ENCODE peak calls at places on chromosomes 1 and 21, in six cellular contexts. One of them, this sample, is unnamed.

GRCh38 chr1:1041092-1041503 is 21.2 kb downstream of the AGRN start:
- DNase-seq in MV-4-11: no peak
- DNase-seq in stimulated activated CD8-positive, alpha-beta memory T cell treated with anti-CD3 and anti-CD28 coated beads, Interleukin-2, amount 100 ng/mL, for 1 hour: no peak
- DNase-seq in prostate gland: no peak
- DNase-seq in GM12865: no peak
- DNase-seq in activated naive CD8-positive, alpha-beta T cell treated with anti-CD3 and anti-CD28 coated beads, Interleukin-2, amount 10 ng/mL, durations not matched to agents 7 days and 5 days: peak
- DNase-seq in this sample: no peak

GRCh38 chr1:72186733-72187307 is 95.5 kb downstream of the NEGR1 start:
- DNase-seq in MV-4-11: no peak
- DNase-seq in stimulated activated CD8-positive, alpha-beta memory T cell treated with anti-CD3 and anti-CD28 coated beads, Interleukin-2, amount 100 ng/mL, for 1 hour: no peak
- DNase-seq in prostate gland: no peak
- DNase-seq in GM12865: no peak
- DNase-seq in activated naive CD8-positive, alpha-beta T cell treated with anti-CD3 and anti-CD28 coated beads, Interleukin-2, amount 10 ng/mL, durations not matched to agents 7 days and 5 days: no peak
- DNase-seq in this sample: no peak

GRCh38 chr1:109216662-109217061 is 2.9 kb downstream of the SARS1 start:
- DNase-seq in MV-4-11: peak
- DNase-seq in stimulated activated CD8-positive, alpha-beta memory T cell treated with anti-CD3 and anti-CD28 coated beads, Interleukin-2, amount 100 ng/mL, for 1 hour: no peak
- DNase-seq in prostate gland: no peak
- DNase-seq in GM12865: no peak
- DNase-seq in activated naive CD8-positive, alpha-beta T cell treated with anti-CD3 and anti-CD28 coated beads, Interleukin-2, amount 10 ng/mL, durations not matched to agents 7 days and 5 days: no peak
- DNase-seq in this sample: no peak

GRCh38 chr1:52659356-52659755 is 26.4 kb downstream of the SHISAL2A start:
- DNase-seq in MV-4-11: no peak
- DNase-seq in stimulated activated CD8-positive, alpha-beta memory T cell treated with anti-CD3 and anti-CD28 coated beads, Interleukin-2, amount 100 ng/mL, for 1 hour: no peak
- DNase-seq in prostate gland: no peak
- DNase-seq in GM12865: peak
- DNase-seq in activated naive CD8-positive, alpha-beta T cell treated with anti-CD3 and anti-CD28 coated beads, Interleukin-2, amount 10 ng/mL, durations not matched to agents 7 days and 5 days: no peak
- DNase-seq in this sample: no peak

GRCh38 chr1:197908695-197909336 is 6.4 kb downstream of the C1orf53 start:
- DNase-seq in MV-4-11: no peak
- DNase-seq in stimulated activated CD8-positive, alpha-beta memory T cell treated with anti-CD3 and anti-CD28 coated beads, Interleukin-2, amount 100 ng/mL, for 1 hour: no peak
- DNase-seq in prostate gland: no peak
- DNase-seq in GM12865: no peak
- DNase-seq in activated naive CD8-positive, alpha-beta T cell treated with anti-CD3 and anti-CD28 coated beads, Interleukin-2, amount 10 ng/mL, durations not matched to agents 7 days and 5 days: no peak
- DNase-seq in this sample: no peak

GRCh38 chr1:217272385-217272784 is 358.5 kb downstream of the GPATCH2 start:
- DNase-seq in MV-4-11: no peak
- DNase-seq in stimulated activated CD8-positive, alpha-beta memory T cell treated with anti-CD3 and anti-CD28 coated beads, Interleukin-2, amount 100 ng/mL, for 1 hour: no peak
- DNase-seq in prostate gland: no peak
- DNase-seq in GM12865: no peak
- DNase-seq in activated naive CD8-positive, alpha-beta T cell treated with anti-CD3 and anti-CD28 coated beads, Interleukin-2, amount 10 ng/mL, durations not matched to agents 7 days and 5 days: no peak
- DNase-seq in this sample: no peak

GRCh38 chr1:67721112-67721511 is 36.1 kb downstream of the GADD45A start:
- DNase-seq in MV-4-11: no peak
- DNase-seq in stimulated activated CD8-positive, alpha-beta memory T cell treated with anti-CD3 and anti-CD28 coated beads, Interleukin-2, amount 100 ng/mL, for 1 hour: no peak
- DNase-seq in prostate gland: no peak
- DNase-seq in GM12865: no peak
- DNase-seq in activated naive CD8-positive, alpha-beta T cell treated with anti-CD3 and anti-CD28 coated beads, Interleukin-2, amount 10 ng/mL, durations not matched to agents 7 days and 5 days: no peak
- DNase-seq in this sample: no peak

GRCh38 chr1:153540394-153541361 is at the start of gene S100A5:
- DNase-seq in MV-4-11: peak
- DNase-seq in stimulated activated CD8-positive, alpha-beta memory T cell treated with anti-CD3 and anti-CD28 coated beads, Interleukin-2, amount 100 ng/mL, for 1 hour: no peak
- DNase-seq in prostate gland: no peak
- DNase-seq in GM12865: peak
- DNase-seq in activated naive CD8-positive, alpha-beta T cell treated with anti-CD3 and anti-CD28 coated beads, Interleukin-2, amount 10 ng/mL, durations not matched to agents 7 days and 5 days: peak
- DNase-seq in this sample: no peak

GRCh38 chr1:47963568-47963973 is 33.6 kb downstream of the TRABD2B start:
- DNase-seq in MV-4-11: no peak
- DNase-seq in stimulated activated CD8-positive, alpha-beta memory T cell treated with anti-CD3 and anti-CD28 coated beads, Interleukin-2, amount 100 ng/mL, for 1 hour: no peak
- DNase-seq in prostate gland: peak
- DNase-seq in GM12865: no peak
- DNase-seq in activated naive CD8-positive, alpha-beta T cell treated with anti-CD3 and anti-CD28 coated beads, Interleukin-2, amount 10 ng/mL, durations not matched to agents 7 days and 5 days: no peak
- DNase-seq in this sample: no peak

GRCh38 chr1:228445867-228446584 is 29.4 kb upstream of the TRIM17 start:
- DNase-seq in MV-4-11: peak
- DNase-seq in stimulated activated CD8-positive, alpha-beta memory T cell treated with anti-CD3 and anti-CD28 coated beads, Interleukin-2, amount 100 ng/mL, for 1 hour: no peak
- DNase-seq in prostate gland: no peak
- DNase-seq in GM12865: peak
- DNase-seq in activated naive CD8-positive, alpha-beta T cell treated with anti-CD3 and anti-CD28 coated beads, Interleukin-2, amount 10 ng/mL, durations not matched to agents 7 days and 5 days: peak
- DNase-seq in this sample: no peak

GRCh38 chr1:154956557-154956956 is 658 bp upstream of the PBXIP1 start:
- DNase-seq in MV-4-11: no peak
- DNase-seq in stimulated activated CD8-positive, alpha-beta memory T cell treated with anti-CD3 and anti-CD28 coated beads, Interleukin-2, amount 100 ng/mL, for 1 hour: no peak
- DNase-seq in prostate gland: no peak
- DNase-seq in GM12865: no peak
- DNase-seq in activated naive CD8-positive, alpha-beta T cell treated with anti-CD3 and anti-CD28 coated beads, Interleukin-2, amount 10 ng/mL, durations not matched to agents 7 days and 5 days: no peak
- DNase-seq in this sample: no peak

GRCh38 chr1:108691128-108691885 is 803 bp upstream of the PRPF38B start:
- DNase-seq in MV-4-11: no peak
- DNase-seq in stimulated activated CD8-positive, alpha-beta memory T cell treated with anti-CD3 and anti-CD28 coated beads, Interleukin-2, amount 100 ng/mL, for 1 hour: no peak
- DNase-seq in prostate gland: peak
- DNase-seq in GM12865: peak
- DNase-seq in activated naive CD8-positive, alpha-beta T cell treated with anti-CD3 and anti-CD28 coated beads, Interleukin-2, amount 10 ng/mL, durations not matched to agents 7 days and 5 days: no peak
- DNase-seq in this sample: no peak

GRCh38 chr1:236608930-236609726 is 4.8 kb upstream of the HEATR1 start:
- DNase-seq in MV-4-11: peak
- DNase-seq in stimulated activated CD8-positive, alpha-beta memory T cell treated with anti-CD3 and anti-CD28 coated beads, Interleukin-2, amount 100 ng/mL, for 1 hour: no peak
- DNase-seq in prostate gland: no peak
- DNase-seq in GM12865: peak
- DNase-seq in activated naive CD8-positive, alpha-beta T cell treated with anti-CD3 and anti-CD28 coated beads, Interleukin-2, amount 10 ng/mL, durations not matched to agents 7 days and 5 days: no peak
- DNase-seq in this sample: peak

GRCh38 chr1:37807555-37808368 is at the start of the genes C1orf122 and YRDC:
- DNase-seq in MV-4-11: peak
- DNase-seq in stimulated activated CD8-positive, alpha-beta memory T cell treated with anti-CD3 and anti-CD28 coated beads, Interleukin-2, amount 100 ng/mL, for 1 hour: peak
- DNase-seq in prostate gland: peak
- DNase-seq in GM12865: peak
- DNase-seq in activated naive CD8-positive, alpha-beta T cell treated with anti-CD3 and anti-CD28 coated beads, Interleukin-2, amount 10 ng/mL, durations not matched to agents 7 days and 5 days: peak
- DNase-seq in this sample: peak

GRCh38 chr1:202159534-202160371 is 649 bp downstream of the PTPN7 start:
- DNase-seq in MV-4-11: peak
- DNase-seq in stimulated activated CD8-positive, alpha-beta memory T cell treated with anti-CD3 and anti-CD28 coated beads, Interleukin-2, amount 100 ng/mL, for 1 hour: peak
- DNase-seq in prostate gland: no peak
- DNase-seq in GM12865: peak
- DNase-seq in activated naive CD8-positive, alpha-beta T cell treated with anti-CD3 and anti-CD28 coated beads, Interleukin-2, amount 10 ng/mL, durations not matched to agents 7 days and 5 days: peak
- DNase-seq in this sample: peak

GRCh38 chr21:25896657-25897056 is 161.9 kb downstream of the GABPA start:
- DNase-seq in MV-4-11: no peak
- DNase-seq in stimulated activated CD8-positive, alpha-beta memory T cell treated with anti-CD3 and anti-CD28 coated beads, Interleukin-2, amount 100 ng/mL, for 1 hour: no peak
- DNase-seq in prostate gland: no peak
- DNase-seq in GM12865: no peak
- DNase-seq in activated naive CD8-positive, alpha-beta T cell treated with anti-CD3 and anti-CD28 coated beads, Interleukin-2, amount 10 ng/mL, durations not matched to agents 7 days and 5 days: no peak
- DNase-seq in this sample: no peak

GRCh38 chr1:21324368-21325137 is 34.3 kb upstream of the ECE1 start:
- DNase-seq in MV-4-11: peak
- DNase-seq in stimulated activated CD8-positive, alpha-beta memory T cell treated with anti-CD3 and anti-CD28 coated beads, Interleukin-2, amount 100 ng/mL, for 1 hour: peak
- DNase-seq in prostate gland: peak
- DNase-seq in GM12865: peak
- DNase-seq in activated naive CD8-positive, alpha-beta T cell treated with anti-CD3 and anti-CD28 coated beads, Interleukin-2, amount 10 ng/mL, durations not matched to agents 7 days and 5 days: peak
- DNase-seq in this sample: peak

GRCh38 chr1:203167026-203167912 is 8.4 kb downstream of the MYBPH start:
- DNase-seq in MV-4-11: peak
- DNase-seq in stimulated activated CD8-positive, alpha-beta memory T cell treated with anti-CD3 and anti-CD28 coated beads, Interleukin-2, amount 100 ng/mL, for 1 hour: no peak
- DNase-seq in prostate gland: no peak
- DNase-seq in GM12865: no peak
- DNase-seq in activated naive CD8-positive, alpha-beta T cell treated with anti-CD3 and anti-CD28 coated beads, Interleukin-2, amount 10 ng/mL, durations not matched to agents 7 days and 5 days: no peak
- DNase-seq in this sample: no peak

GRCh38 chr1:116340506-116341240 is 32.4 kb upstream of the ATP1A1 start:
- DNase-seq in MV-4-11: no peak
- DNase-seq in stimulated activated CD8-positive, alpha-beta memory T cell treated with anti-CD3 and anti-CD28 coated beads, Interleukin-2, amount 100 ng/mL, for 1 hour: no peak
- DNase-seq in prostate gland: no peak
- DNase-seq in GM12865: no peak
- DNase-seq in activated naive CD8-positive, alpha-beta T cell treated with anti-CD3 and anti-CD28 coated beads, Interleukin-2, amount 10 ng/mL, durations not matched to agents 7 days and 5 days: no peak
- DNase-seq in this sample: no peak

GRCh38 chr1:56404561-56405030 is 174.8 kb downstream of the PLPP3 start:
- DNase-seq in MV-4-11: no peak
- DNase-seq in stimulated activated CD8-positive, alpha-beta memory T cell treated with anti-CD3 and anti-CD28 coated beads, Interleukin-2, amount 100 ng/mL, for 1 hour: no peak
- DNase-seq in prostate gland: no peak
- DNase-seq in GM12865: no peak
- DNase-seq in activated naive CD8-positive, alpha-beta T cell treated with anti-CD3 and anti-CD28 coated beads, Interleukin-2, amount 10 ng/mL, durations not matched to agents 7 days and 5 days: no peak
- DNase-seq in this sample: no peak

GRCh38 chr1:109850194-109850593 is 60.5 kb upstream of the CSF1 start:
- DNase-seq in MV-4-11: no peak
- DNase-seq in stimulated activated CD8-positive, alpha-beta memory T cell treated with anti-CD3 and anti-CD28 coated beads, Interleukin-2, amount 100 ng/mL, for 1 hour: no peak
- DNase-seq in prostate gland: no peak
- DNase-seq in GM12865: no peak
- DNase-seq in activated naive CD8-positive, alpha-beta T cell treated with anti-CD3 and anti-CD28 coated beads, Interleukin-2, amount 10 ng/mL, durations not matched to agents 7 days and 5 days: no peak
- DNase-seq in this sample: no peak

GRCh38 chr21:17802568-17802967 is 16.6 kb downstream of the C21orf91 start:
- DNase-seq in MV-4-11: no peak
- DNase-seq in stimulated activated CD8-positive, alpha-beta memory T cell treated with anti-CD3 and anti-CD28 coated beads, Interleukin-2, amount 100 ng/mL, for 1 hour: no peak
- DNase-seq in prostate gland: no peak
- DNase-seq in GM12865: no peak
- DNase-seq in activated naive CD8-positive, alpha-beta T cell treated with anti-CD3 and anti-CD28 coated beads, Interleukin-2, amount 10 ng/mL, durations not matched to agents 7 days and 5 days: no peak
- DNase-seq in this sample: no peak

GRCh38 chr1:169312084-169312954 is 55.3 kb downstream of the NME7 start:
- DNase-seq in MV-4-11: peak
- DNase-seq in stimulated activated CD8-positive, alpha-beta memory T cell treated with anti-CD3 and anti-CD28 coated beads, Interleukin-2, amount 100 ng/mL, for 1 hour: peak
- DNase-seq in prostate gland: no peak
- DNase-seq in GM12865: peak
- DNase-seq in activated naive CD8-positive, alpha-beta T cell treated with anti-CD3 and anti-CD28 coated beads, Interleukin-2, amount 10 ng/mL, durations not matched to agents 7 days and 5 days: no peak
- DNase-seq in this sample: no peak

GRCh38 chr21:34037446-34037845 is 35.9 kb upstream of the MRPS6 start:
- DNase-seq in MV-4-11: no peak
- DNase-seq in stimulated activated CD8-positive, alpha-beta memory T cell treated with anti-CD3 and anti-CD28 coated beads, Interleukin-2, amount 100 ng/mL, for 1 hour: no peak
- DNase-seq in prostate gland: no peak
- DNase-seq in GM12865: no peak
- DNase-seq in activated naive CD8-positive, alpha-beta T cell treated with anti-CD3 and anti-CD28 coated beads, Interleukin-2, amount 10 ng/mL, durations not matched to agents 7 days and 5 days: no peak
- DNase-seq in this sample: no peak

GRCh38 chr1:46581685-46582455 is 22.2 kb downstream of the MKNK1 start:
- DNase-seq in MV-4-11: peak
- DNase-seq in stimulated activated CD8-positive, alpha-beta memory T cell treated with anti-CD3 and anti-CD28 coated beads, Interleukin-2, amount 100 ng/mL, for 1 hour: no peak
- DNase-seq in prostate gland: no peak
- DNase-seq in GM12865: no peak
- DNase-seq in activated naive CD8-positive, alpha-beta T cell treated with anti-CD3 and anti-CD28 coated beads, Interleukin-2, amount 10 ng/mL, durations not matched to agents 7 days and 5 days: peak
- DNase-seq in this sample: no peak

GRCh38 chr1:160342520-160342919 is 530 bp downstream of the COPA start:
- DNase-seq in MV-4-11: no peak
- DNase-seq in stimulated activated CD8-positive, alpha-beta memory T cell treated with anti-CD3 and anti-CD28 coated beads, Interleukin-2, amount 100 ng/mL, for 1 hour: no peak
- DNase-seq in prostate gland: no peak
- DNase-seq in GM12865: peak
- DNase-seq in activated naive CD8-positive, alpha-beta T cell treated with anti-CD3 and anti-CD28 coated beads, Interleukin-2, amount 10 ng/mL, durations not matched to agents 7 days and 5 days: no peak
- DNase-seq in this sample: peak

GRCh38 chr1:203172184-203173115 is 3.2 kb downstream of the MYBPH start:
- DNase-seq in MV-4-11: peak
- DNase-seq in stimulated activated CD8-positive, alpha-beta memory T cell treated with anti-CD3 and anti-CD28 coated beads, Interleukin-2, amount 100 ng/mL, for 1 hour: peak
- DNase-seq in prostate gland: peak
- DNase-seq in GM12865: peak
- DNase-seq in activated naive CD8-positive, alpha-beta T cell treated with anti-CD3 and anti-CD28 coated beads, Interleukin-2, amount 10 ng/mL, durations not matched to agents 7 days and 5 days: peak
- DNase-seq in this sample: peak

GRCh38 chr1:54310439-54311328 is 95.5 kb downstream of the SSBP3 start:
- DNase-seq in MV-4-11: peak
- DNase-seq in stimulated activated CD8-positive, alpha-beta memory T cell treated with anti-CD3 and anti-CD28 coated beads, Interleukin-2, amount 100 ng/mL, for 1 hour: no peak
- DNase-seq in prostate gland: no peak
- DNase-seq in GM12865: peak
- DNase-seq in activated naive CD8-positive, alpha-beta T cell treated with anti-CD3 and anti-CD28 coated beads, Interleukin-2, amount 10 ng/mL, durations not matched to agents 7 days and 5 days: no peak
- DNase-seq in this sample: peak

GRCh38 chr1:78333426-78334012 is 157.3 kb upstream of the PTGFR start:
- DNase-seq in MV-4-11: peak
- DNase-seq in stimulated activated CD8-positive, alpha-beta memory T cell treated with anti-CD3 and anti-CD28 coated beads, Interleukin-2, amount 100 ng/mL, for 1 hour: no peak
- DNase-seq in prostate gland: no peak
- DNase-seq in GM12865: peak
- DNase-seq in activated naive CD8-positive, alpha-beta T cell treated with anti-CD3 and anti-CD28 coated beads, Interleukin-2, amount 10 ng/mL, durations not matched to agents 7 days and 5 days: no peak
- DNase-seq in this sample: peak

GRCh38 chr1:57633881-57634280 is 210.0 kb upstream of the DAB1 start:
- DNase-seq in MV-4-11: no peak
- DNase-seq in stimulated activated CD8-positive, alpha-beta memory T cell treated with anti-CD3 and anti-CD28 coated beads, Interleukin-2, amount 100 ng/mL, for 1 hour: no peak
- DNase-seq in prostate gland: no peak
- DNase-seq in GM12865: no peak
- DNase-seq in activated naive CD8-positive, alpha-beta T cell treated with anti-CD3 and anti-CD28 coated beads, Interleukin-2, amount 10 ng/mL, durations not matched to agents 7 days and 5 days: no peak
- DNase-seq in this sample: no peak

GRCh38 chr1:25881266-25881665 is 5.8 kb upstream of the PAQR7 start:
- DNase-seq in MV-4-11: no peak
- DNase-seq in stimulated activated CD8-positive, alpha-beta memory T cell treated with anti-CD3 and anti-CD28 coated beads, Interleukin-2, amount 100 ng/mL, for 1 hour: no peak
- DNase-seq in prostate gland: no peak
- DNase-seq in GM12865: no peak
- DNase-seq in activated naive CD8-positive, alpha-beta T cell treated with anti-CD3 and anti-CD28 coated beads, Interleukin-2, amount 10 ng/mL, durations not matched to agents 7 days and 5 days: no peak
- DNase-seq in this sample: no peak

GRCh38 chr1:191993549-191993948 is 164.7 kb upstream of the RGS18 start:
- DNase-seq in MV-4-11: peak
- DNase-seq in stimulated activated CD8-positive, alpha-beta memory T cell treated with anti-CD3 and anti-CD28 coated beads, Interleukin-2, amount 100 ng/mL, for 1 hour: no peak
- DNase-seq in prostate gland: no peak
- DNase-seq in GM12865: no peak
- DNase-seq in activated naive CD8-positive, alpha-beta T cell treated with anti-CD3 and anti-CD28 coated beads, Interleukin-2, amount 10 ng/mL, durations not matched to agents 7 days and 5 days: no peak
- DNase-seq in this sample: peak

GRCh38 chr1:203086992-203087763 is 1.4 kb upstream of the MYOG start:
- DNase-seq in MV-4-11: no peak
- DNase-seq in stimulated activated CD8-positive, alpha-beta memory T cell treated with anti-CD3 and anti-CD28 coated beads, Interleukin-2, amount 100 ng/mL, for 1 hour: no peak
- DNase-seq in prostate gland: no peak
- DNase-seq in GM12865: no peak
- DNase-seq in activated naive CD8-positive, alpha-beta T cell treated with anti-CD3 and anti-CD28 coated beads, Interleukin-2, amount 10 ng/mL, durations not matched to agents 7 days and 5 days: no peak
- DNase-seq in this sample: no peak

GRCh38 chr21:42062543-42063022 is 8.5 kb upstream of the UMODL1 start:
- DNase-seq in MV-4-11: peak
- DNase-seq in stimulated activated CD8-positive, alpha-beta memory T cell treated with anti-CD3 and anti-CD28 coated beads, Interleukin-2, amount 100 ng/mL, for 1 hour: peak
- DNase-seq in prostate gland: no peak
- DNase-seq in GM12865: peak
- DNase-seq in activated naive CD8-positive, alpha-beta T cell treated with anti-CD3 and anti-CD28 coated beads, Interleukin-2, amount 10 ng/mL, durations not matched to agents 7 days and 5 days: peak
- DNase-seq in this sample: peak

GRCh38 chr1:71086331-71086730 is 5.5 kb upstream of the ZRANB2 start:
- DNase-seq in MV-4-11: no peak
- DNase-seq in stimulated activated CD8-positive, alpha-beta memory T cell treated with anti-CD3 and anti-CD28 coated beads, Interleukin-2, amount 100 ng/mL, for 1 hour: no peak
- DNase-seq in prostate gland: no peak
- DNase-seq in GM12865: no peak
- DNase-seq in activated naive CD8-positive, alpha-beta T cell treated with anti-CD3 and anti-CD28 coated beads, Interleukin-2, amount 10 ng/mL, durations not matched to agents 7 days and 5 days: no peak
- DNase-seq in this sample: no peak

GRCh38 chr21:31397515-31397926 is 53.5 kb upstream of the TIAM1 start:
- DNase-seq in MV-4-11: no peak
- DNase-seq in stimulated activated CD8-positive, alpha-beta memory T cell treated with anti-CD3 and anti-CD28 coated beads, Interleukin-2, amount 100 ng/mL, for 1 hour: no peak
- DNase-seq in prostate gland: no peak
- DNase-seq in GM12865: no peak
- DNase-seq in activated naive CD8-positive, alpha-beta T cell treated with anti-CD3 and anti-CD28 coated beads, Interleukin-2, amount 10 ng/mL, durations not matched to agents 7 days and 5 days: no peak
- DNase-seq in this sample: peak

GRCh38 chr1:218642033-218642954 is 297.2 kb downstream of the TGFB2 start:
- DNase-seq in MV-4-11: peak
- DNase-seq in stimulated activated CD8-positive, alpha-beta memory T cell treated with anti-CD3 and anti-CD28 coated beads, Interleukin-2, amount 100 ng/mL, for 1 hour: no peak
- DNase-seq in prostate gland: no peak
- DNase-seq in GM12865: no peak
- DNase-seq in activated naive CD8-positive, alpha-beta T cell treated with anti-CD3 and anti-CD28 coated beads, Interleukin-2, amount 10 ng/mL, durations not matched to agents 7 days and 5 days: no peak
- DNase-seq in this sample: no peak

GRCh38 chr1:207747627-207748492 is 4.0 kb upstream of the CD46 start:
- DNase-seq in MV-4-11: no peak
- DNase-seq in stimulated activated CD8-positive, alpha-beta memory T cell treated with anti-CD3 and anti-CD28 coated beads, Interleukin-2, amount 100 ng/mL, for 1 hour: no peak
- DNase-seq in prostate gland: no peak
- DNase-seq in GM12865: no peak
- DNase-seq in activated naive CD8-positive, alpha-beta T cell treated with anti-CD3 and anti-CD28 coated beads, Interleukin-2, amount 10 ng/mL, durations not matched to agents 7 days and 5 days: no peak
- DNase-seq in this sample: peak

GRCh38 chr1:29900727-29901126 is 664.4 kb downstream of the PTPRU start:
- DNase-seq in MV-4-11: no peak
- DNase-seq in stimulated activated CD8-positive, alpha-beta memory T cell treated with anti-CD3 and anti-CD28 coated beads, Interleukin-2, amount 100 ng/mL, for 1 hour: no peak
- DNase-seq in prostate gland: no peak
- DNase-seq in GM12865: no peak
- DNase-seq in activated naive CD8-positive, alpha-beta T cell treated with anti-CD3 and anti-CD28 coated beads, Interleukin-2, amount 10 ng/mL, durations not matched to agents 7 days and 5 days: no peak
- DNase-seq in this sample: no peak